ENCODE peak calls at places on chromosomes 2 and 18, in four cellular contexts. M is fibroblast of the aortic adventitia, E is fibroblast of mammary gland, X is fibroblast of pulmonary artery. I is an unnamed sample.

GRCh38 chr2:113105047-113105446 is 22.4 kb upstream of the IL1RN start:
- DNase-seq in X (peak; percentile 39), E (peak; percentile 91), M (peak; percentile 68), I (peak; percentile 23)

GRCh38 chr2:118112771-118113334 is 24.6 kb downstream of the INSIG2 start:
- DNase-seq in X (peak; percentile 64), M (peak; percentile 75), E (peak; percentile 73), I (peak; percentile 88)

GRCh38 chr2:227394403-227394802 is 6.7 kb upstream of the SCYGR1 start:
- DNase-seq in X (no peak), E (no peak), M (no peak), I (no peak)

GRCh38 chr2:124666976-124667375 is 641.9 kb downstream of the CNTNAP5 start:
- DNase-seq in E (no peak), X (no peak), M (no peak), I (no peak)

GRCh38 chr18:69328086-69328485 is 72.6 kb upstream of the DOK6 start:
- DNase-seq in E (no peak), X (no peak), M (no peak), I (no peak)

GRCh38 chr2:59184281-59185020 is 943.3 kb upstream of the FANCL start:
- DNase-seq in X (no peak), M (no peak), E (peak; percentile 31), I (peak; percentile 84)

GRCh38 chr2:30398488-30398887 is 48.6 kb upstream of the LCLAT1 start:
- DNase-seq in M (no peak), X (no peak), E (peak; percentile 31), I (no peak)

GRCh38 chr18:40841473-40841872 is 1113.6 kb upstream of the PIK3C3 start:
- DNase-seq in X (peak; percentile 36), E (peak; percentile 38), M (peak; percentile 11), I (peak; percentile 81)

GRCh38 chr2:224909885-224910517 is 132.3 kb downstream of the DOCK10 start:
- DNase-seq in X (peak; percentile 90), M (peak; percentile 92), E (peak; percentile 81), I (peak; percentile 99)

GRCh38 chr18:70028734-70029133 is 81.1 kb upstream of the CD226 start:
- DNase-seq in M (no peak), X (no peak), E (no peak), I (no peak)

GRCh38 chr2:9178905-9179571 is 27.6 kb upstream of the ASAP2 start:
- DNase-seq in X (peak; percentile 90), M (peak; percentile 96), E (peak; percentile 93), I (peak; percentile 75)

GRCh38 chr2:42029639-42030195 is 18.1 kb upstream of the PKDCC start:
- DNase-seq in M (no peak), E (no peak), X (no peak), I (no peak)

GRCh38 chr2:7819316-7819715 is 862.5 kb upstream of the ID2 start:
- DNase-seq in E (peak; percentile 41), X (no peak), M (no peak), I (no peak)

GRCh38 chr2:144567745-144568144 is 47.8 kb upstream of the ZEB2 start:
- DNase-seq in M (no peak), X (no peak), E (no peak), I (no peak)

GRCh38 chr2:64036343-64036742 is 17.1 kb upstream of the VPS54 start:
- DNase-seq in E (peak; percentile 86), M (peak; percentile 69), X (peak; percentile 73), I (peak; percentile 65)

GRCh38 chr18:54765636-54766035 is 62.6 kb upstream of the RAB27B start:
- DNase-seq in M (peak; percentile 18), E (no peak), X (no peak), I (no peak)

GRCh38 chr2:189249901-189250300 is 70.3 kb upstream of the COL5A2 start:
- DNase-seq in E (no peak), M (peak; percentile 53), X (peak; percentile 44), I (peak; percentile 67)

GRCh38 chr2:118084483-118085089 is 3.7 kb upstream of the INSIG2 start:
- DNase-seq in M (no peak), X (no peak), E (no peak), I (no peak)

GRCh38 chr2:138112536-138112935 is 148.3 kb downstream of the HNMT start:
- DNase-seq in E (peak; percentile 13), X (peak; percentile 67), M (peak; percentile 57), I (peak; percentile 52)

GRCh38 chr2:13414907-13415306 is 698.2 kb downstream of the TRIB2 start:
- DNase-seq in E (no peak), M (no peak), X (no peak), I (no peak)

GRCh38 chr2:20381457-20381856 is 30.8 kb upstream of the PUM2 start:
- DNase-seq in E (peak; percentile 68), X (peak; percentile 69), M (peak; percentile 60), I (peak; percentile 91)

GRCh38 chr18:12049983-12050811 is 43.4 kb upstream of the ANKRD62 start:
- DNase-seq in E (no peak), X (no peak), M (no peak), I (no peak)

GRCh38 chr2:142980246-142981068 is 103.0 kb downstream of the KYNU start:
- DNase-seq in M (peak; percentile 71), X (peak; percentile 70), E (peak; percentile 61), I (peak; percentile 84)

GRCh38 chr2:214320211-214320610 is 90.6 kb upstream of the VWC2L start:
- DNase-seq in M (no peak), X (no peak), E (no peak), I (no peak)

GRCh38 chr2:221895366-221896121 is 323.4 kb upstream of the EPHA4 start:
- DNase-seq in X (peak; percentile 39), E (peak; percentile 51), M (peak; percentile 25), I (no peak)

GRCh38 chr18:32091724-32092421 is at the start of gene RNF138:
- DNase-seq in X (peak; percentile 83), M (peak; percentile 75), E (peak; percentile 81), I (peak; percentile 87)

GRCh38 chr2:88860421-88861075 is 169.1 kb downstream of the RPIA start:
- DNase-seq in X (no peak), M (no peak), E (no peak), I (no peak)
- H3K4me3 ChIP-seq in X (no peak overlapping the region), M (no peak overlapping the region), E (no peak overlapping the region), I (no peak overlapping the region)

GRCh38 chr2:207765960-207766582 is 3.6 kb downstream of the FZD5 start:
- DNase-seq in M (no peak), X (no peak), E (no peak), I (no peak)

GRCh38 chr2:207768168-207768890 is 1.4 kb downstream of the FZD5 start:
- DNase-seq in M (peak; percentile 39), E (peak; percentile 39), X (peak; percentile 40), I (peak; percentile 51)

GRCh38 chr2:207767461-207768167 is 2.1 kb downstream of the FZD5 start:
- DNase-seq in X (no peak), E (peak; percentile 10), M (no peak), I (peak; percentile 38)

GRCh38 chr2:207765541-207765940 is 4.2 kb downstream of the FZD5 start:
- DNase-seq in M (no peak), X (no peak), E (no peak), I (no peak)

GRCh38 chr2:207766697-207767460 is 2.8 kb downstream of the FZD5 start:
- DNase-seq in X (no peak), E (no peak), M (no peak), I (no peak)
- H3K4me3 ChIP-seq in X (no peak overlapping the region), E (no peak overlapping the region), M (no peak overlapping the region), I (peak overlapping the region; percentile 43)

DNA sequence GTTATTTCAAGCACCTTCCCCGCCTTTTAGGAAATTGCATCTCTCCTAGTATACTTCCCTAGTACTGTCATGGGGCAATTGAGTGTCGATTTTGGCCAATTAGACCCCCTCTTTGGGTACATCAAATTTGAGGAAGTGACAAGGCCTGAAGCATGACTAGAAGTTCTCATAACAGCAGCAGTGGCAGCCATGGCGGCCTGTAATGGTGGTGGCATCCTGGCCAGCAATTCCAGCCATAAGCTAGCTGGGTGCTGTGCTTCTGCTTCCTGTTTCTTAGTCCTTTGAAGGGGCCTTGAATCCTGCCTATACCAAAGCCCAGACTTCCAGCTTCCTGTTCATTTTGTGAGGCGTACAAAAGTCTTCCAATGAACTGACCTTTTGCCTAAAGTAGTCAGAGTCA is 523.1 kb downstream of the PLCL1 start:
- DNase-seq in E (no peak), X (no peak), M (no peak), I (no peak)
- H3K4me3 ChIP-seq in E (no peak overlapping the region), X (no peak overlapping the region), M (no peak overlapping the region), I (no peak overlapping the region)

DNA sequence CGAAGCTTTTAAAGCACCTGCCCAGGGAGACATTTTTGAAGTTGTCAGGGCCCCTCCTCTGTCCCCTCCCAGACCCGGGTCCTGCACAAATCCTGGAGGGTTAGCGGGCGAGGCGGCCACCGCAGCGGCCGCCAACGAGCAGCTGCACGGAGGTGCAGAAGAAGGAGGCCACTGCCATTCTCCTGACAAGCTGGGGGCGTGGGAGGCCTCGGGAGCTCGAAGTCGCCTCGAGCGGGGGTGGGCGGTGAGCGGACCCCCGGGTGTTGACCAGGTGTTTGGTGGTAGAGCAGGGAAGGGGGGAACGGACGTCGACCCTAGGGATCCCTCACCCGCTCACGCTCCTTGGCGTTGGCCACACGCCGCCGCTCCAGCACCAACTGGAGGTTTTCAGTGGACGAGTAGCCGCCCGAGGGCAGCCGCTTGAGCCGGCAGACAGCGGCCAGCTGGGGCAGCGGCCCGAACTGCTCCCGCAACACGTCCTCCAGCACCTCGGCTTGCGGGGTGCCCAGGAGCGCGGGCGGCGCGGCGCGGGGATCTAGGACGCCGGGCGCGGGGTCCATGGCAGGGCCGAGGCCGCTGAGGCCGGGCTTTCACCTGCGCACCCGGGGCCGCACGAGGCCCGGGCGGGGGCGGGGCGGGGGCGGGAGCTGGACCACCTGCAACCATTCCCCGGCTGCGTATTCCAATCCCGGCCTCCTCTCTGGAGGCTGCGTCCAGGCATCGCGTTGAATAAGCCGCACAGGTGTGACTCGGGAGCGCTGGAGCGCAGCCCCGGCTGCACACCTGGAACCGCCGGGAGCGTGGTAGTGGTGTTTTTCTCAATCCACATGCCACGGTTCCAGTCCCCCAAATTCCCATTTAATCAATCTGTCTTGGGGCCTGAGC is at the start of gene FIGLA:
- DNase-seq in M (no peak), X (no peak), E (no peak), I (no peak)
- H3K4me3 ChIP-seq in M (no peak within 1 kb of the TSS), X (no peak within 1 kb of the TSS), E (no peak within 1 kb of the TSS), I (no peak within 1 kb of the TSS)

GRCh38 chr2:207142461-207142860 is 23.3 kb downstream of the KLF7 start:
- DNase-seq in E (no peak), X (peak; percentile 44), M (peak; percentile 36), I (no peak)
- H3K4me3 ChIP-seq in E (no peak overlapping the region), X (no peak overlapping the region), M (no peak overlapping the region), I (no peak overlapping the region)

GRCh38 chr2:109032229-109032800 is 43.3 kb upstream of the EDAR start:
- DNase-seq in M (no peak), X (no peak), E (no peak), I (peak; percentile 8)
- H3K4me3 ChIP-seq in M (peak overlapping the region; percentile 50), X (peak overlapping the region; percentile 54), E (no peak overlapping the region), I (peak overlapping the region; percentile 57)